ENCODE peak calls at places on chromosome 11, in nine cellular contexts. S, C, K, O, A, R, Z, X and V are unnamed samples.

GRCh38 chr11:70712471-70712870 is 314.1 kb downstream of the CTTN start:
- DNase-seq in K (no peak), X (no peak), A (no peak), O (peak; percentile 25), S (no peak), R (no peak), C (no peak), Z (no peak), V (peak; percentile 76)

GRCh38 chr11:20099527-20099926 is 60.7 kb downstream of the DBX1 start:
- DNase-seq in Z (no peak), S (no peak), R (no peak), A (no peak), K (no peak), X (no peak), O (no peak), C (no peak), V (no peak)

GRCh38 chr11:117459979-117460300 is 132.3 kb downstream of the CEP164 start:
- DNase-seq in Z (no peak), K (no peak), A (no peak), X (no peak), O (no peak), C (no peak), S (peak; percentile 60), R (no peak), V (no peak)

GRCh38 chr11:45025716-45026492 is 75.2 kb upstream of the TP53I11 start:
- DNase-seq in R (no peak), S (peak; percentile 77), C (peak; percentile 77), X (peak; percentile 68), Z (no peak), K (no peak), O (peak; percentile 71), A (no peak), V (no peak)

GRCh38 chr11:126307706-126308105 is 3.8 kb downstream of the DCPS start:
- DNase-seq in S (no peak), A (no peak), K (no peak), Z (no peak), O (peak; percentile 79), X (no peak), R (peak; percentile 66), C (peak; percentile 33), V (peak; percentile 55)

GRCh38 chr11:70233511-70233919 is 30.4 kb downstream of the FADD start:
- DNase-seq in R (no peak), S (no peak), C (no peak), A (peak; percentile 95), Z (peak; percentile 25), O (no peak), X (no peak), K (no peak), V (no peak)

GRCh38 chr11:130301002-130301401 is 13.7 kb downstream of the ZBTB44 start:
- DNase-seq in K (no peak), S (no peak), X (no peak), R (no peak), C (no peak), Z (no peak), A (no peak), O (no peak), V (no peak)

GRCh38 chr11:75189911-75190310 is 39.0 kb downstream of the SLCO2B1 start:
- DNase-seq in O (no peak), C (no peak), S (no peak), X (no peak), K (no peak), R (no peak), A (no peak), Z (no peak), V (no peak)

GRCh38 chr11:14248577-14248976 is 110.4 kb downstream of the RRAS2 start:
- DNase-seq in S (no peak), R (peak; percentile 31), Z (no peak), O (peak; percentile 67), K (no peak), A (no peak), X (no peak), C (peak; percentile 43), V (peak; percentile 63)

GRCh38 chr11:93038521-93038920 is 69.1 kb downstream of the MTNR1B start:
- DNase-seq in X (no peak), O (no peak), C (no peak), S (no peak), Z (no peak), R (no peak), K (no peak), A (no peak), V (no peak)

GRCh38 chr11:92123540-92123939 is 101.1 kb upstream of the FAT3 start:
- DNase-seq in Z (peak; percentile 60), R (no peak), C (no peak), X (no peak), S (no peak), K (no peak), A (no peak), O (no peak), V (no peak)

GRCh38 chr11:26442131-26442530 is 110.2 kb downstream of the ANO3 start:
- DNase-seq in R (no peak), X (no peak), S (no peak), A (no peak), Z (peak; percentile 61), O (no peak), K (no peak), C (no peak), V (no peak)

GRCh38 chr11:130124096-130124495 is 35.5 kb upstream of the ST14 start:
- DNase-seq in K (no peak), S (peak; percentile 86), Z (peak; percentile 78), O (no peak), A (no peak), R (peak; percentile 88), C (no peak), X (peak; percentile 72), V (no peak)

GRCh38 chr11:75100314-75100713 is 3.6 kb upstream of the OR2AT4 start:
- DNase-seq in O (peak; percentile 6), S (no peak), Z (no peak), K (no peak), R (no peak), X (no peak), A (no peak), C (no peak), V (no peak)

GRCh38 chr11:66546368-66546965 is at the start of gene ACTN3:
- DNase-seq in A (no peak), S (peak; percentile 87), Z (no peak), O (peak; percentile 57), K (peak; percentile 59), X (peak; percentile 33), R (peak; percentile 92), C (peak; percentile 48), V (peak; percentile 96)

GRCh38 chr11:30196400-30197206 is 34.2 kb upstream of the FSHB start:
- DNase-seq in C (peak; percentile 37), A (no peak), S (no peak), O (peak; percentile 75), Z (no peak), X (peak; percentile 62), K (peak; percentile 49), R (peak; percentile 80), V (peak; percentile 33)

GRCh38 chr11:35836185-35836584 is 107.7 kb upstream of the LDLRAD3 start:
- DNase-seq in O (no peak), K (no peak), C (no peak), R (no peak), A (no peak), S (no peak), X (no peak), Z (no peak), V (no peak)

GRCh38 chr11:35841733-35842132 is 102.1 kb upstream of the LDLRAD3 start:
- DNase-seq in O (no peak), X (no peak), S (no peak), K (no peak), A (no peak), C (no peak), Z (no peak), R (no peak), V (no peak)

GRCh38 chr11:35842958-35843357 is 100.9 kb upstream of the LDLRAD3 start:
- DNase-seq in R (no peak), A (no peak), K (no peak), S (no peak), O (no peak), C (no peak), Z (no peak), X (no peak), V (no peak)

GRCh38 chr11:35838071-35838470 is 105.8 kb upstream of the LDLRAD3 start:
- DNase-seq in X (no peak), K (no peak), A (no peak), R (no peak), S (no peak), O (no peak), C (no peak), Z (no peak), V (no peak)
- H3K4me3 ChIP-seq in X (no peak overlapping the region), K (no peak overlapping the region), A (no peak overlapping the region), R (no peak overlapping the region), S (no peak overlapping the region), O (no peak overlapping the region), C (no peak overlapping the region), Z (no peak overlapping the region), V (no peak overlapping the region)

DNA sequence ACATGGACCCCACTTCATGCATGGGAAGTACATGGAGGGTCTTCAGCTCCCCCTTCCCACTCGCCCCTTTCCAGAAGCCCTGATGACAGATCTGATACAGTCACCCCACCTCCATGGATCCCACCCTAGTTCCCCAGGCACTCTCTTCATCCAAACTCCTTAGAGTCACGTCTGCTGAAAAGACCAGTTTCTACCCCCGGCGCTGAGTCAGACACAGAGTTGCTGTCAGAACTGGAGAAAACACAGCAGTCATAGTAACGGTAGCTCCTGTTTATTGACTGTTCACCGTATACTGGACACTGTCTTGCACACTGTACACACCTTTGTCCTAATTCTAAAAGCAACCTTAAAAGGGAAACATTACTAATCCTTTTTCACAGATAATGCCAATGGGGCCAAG is 29.1 kb downstream of the DRD2 start:
- DNase-seq in K (no peak), S (no peak), Z (no peak), C (no peak), O (no peak), A (no peak), R (no peak), X (no peak), V (no peak)
- H3K27me3 ChIP-seq in K (no peaks in the 10 kb centered on the region), S (no peaks in the 10 kb centered on the region), Z (no peaks in the 10 kb centered on the region), C (no peaks in the 10 kb centered on the region), O (no peaks in the 10 kb centered on the region), A (no peaks in the 10 kb centered on the region), R (no peaks in the 10 kb centered on the region), X (peaks cover 53% of the 10 kb centered on the region), V (no peaks in the 10 kb centered on the region)

DNA sequence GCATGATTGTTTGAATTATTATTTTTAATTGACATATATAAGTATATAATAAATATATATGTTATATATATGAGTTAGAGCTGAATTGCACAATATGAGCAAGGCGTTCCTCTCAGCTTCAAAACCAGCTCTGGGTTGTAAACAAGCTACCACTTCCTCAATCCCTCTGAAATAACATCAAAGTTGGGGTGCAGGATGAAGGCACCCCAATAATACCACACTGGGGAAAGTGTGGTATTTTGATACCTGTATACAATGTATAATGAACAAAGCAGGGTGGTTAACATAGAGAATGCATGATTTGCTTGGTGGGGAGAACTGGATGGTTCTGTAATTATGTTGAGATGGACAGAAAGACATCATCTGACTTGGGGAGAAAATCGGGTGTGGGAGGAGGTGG is 1.7 kb upstream of the SORL1 start:
- DNase-seq in O (no peak), K (no peak), C (no peak), S (no peak), Z (no peak), X (no peak), R (no peak), A (no peak), V (no peak)
- H3K4me3 ChIP-seq in O (no peak overlapping the region), K (no peak overlapping the region), C (no peak overlapping the region), S (no peak overlapping the region), Z (no peak overlapping the region), X (peak overlapping the region; percentile 85), R (no peak overlapping the region), A (no peak overlapping the region), V (no peak overlapping the region)

DNA sequence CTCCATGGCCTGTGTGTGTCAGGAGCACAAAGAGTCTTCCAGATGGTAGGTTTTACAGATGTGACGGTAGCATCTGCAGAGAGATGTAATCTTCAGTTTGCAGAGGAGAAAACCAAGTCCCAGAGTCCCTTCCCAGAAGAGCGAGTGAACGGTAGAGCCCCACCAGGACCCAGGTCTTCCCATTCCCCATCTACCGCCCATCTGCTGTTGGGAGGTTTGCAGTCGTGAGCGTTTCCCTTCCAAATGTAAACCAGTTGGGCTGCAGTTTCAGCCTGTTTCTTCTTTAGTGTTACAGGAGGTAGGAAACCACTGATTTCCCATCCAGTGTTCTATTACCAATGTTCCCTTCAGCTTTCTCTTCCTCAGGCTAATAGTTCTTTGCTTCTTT is 24.0 kb downstream of the PANX1 start:
- DNase-seq in R (no peak), C (no peak), Z (no peak), K (no peak), X (no peak), S (no peak), O (no peak), A (no peak), V (no peak)
- H3K27me3 ChIP-seq in R (no peaks in the 10 kb centered on the region), C (no peaks in the 10 kb centered on the region), Z (no peaks in the 10 kb centered on the region), K (no peaks in the 10 kb centered on the region), X (no peaks in the 10 kb centered on the region), S (no peaks in the 10 kb centered on the region), O (no peaks in the 10 kb centered on the region), A (no peaks in the 10 kb centered on the region), V (no peaks in the 10 kb centered on the region)